ENCODE peak calls at places on chromosome 1, in five cellular contexts. S is HT-29; Y is GM23248; A is stimulated activated CD4-positive, alpha-beta T cell treated with anti-CD3 and anti-CD28 coated beads, Interleukin-15, amount 100 ng/mL, for 48 hours; G is substantia nigra. C is an unnamed sample.

GRCh38 chr1:97743129-97743528 is 177.7 kb downstream of the DPYD start:
- DNase-seq in S (no peak), Y (no peak), A (no peak), G (no peak), C (peak; percentile 15)

GRCh38 chr1:47738560-47739182 is 258.5 kb downstream of the TRABD2B start:
- DNase-seq in S (peak; percentile 57), Y (peak; percentile 72), A (no peak), G (no peak), C (no peak)

GRCh38 chr1:16189003-16189402 is 23.4 kb downstream of the ARHGEF19 start:
- DNase-seq in S (peak; percentile 78), Y (peak; percentile 61), A (no peak), G (no peak), C (peak; percentile 69)

GRCh38 chr1:62746086-62746808 is 37.7 kb upstream of the ATG4C start:
- DNase-seq in S (peak; percentile 65), Y (peak; percentile 81), A (no peak), G (no peak), C (no peak)

GRCh38 chr1:226134170-226135058 is 52.1 kb downstream of the ACBD3 start:
- DNase-seq in S (no peak), Y (no peak), A (no peak), G (no peak), C (no peak)

GRCh38 chr1:54274881-54275280 is 74.9 kb downstream of the MRPL37 start:
- DNase-seq in S (no peak), Y (no peak), A (no peak), G (no peak), C (no peak)

GRCh38 chr1:156104861-156105546 is 9.5 kb upstream of the LMNA start:
- DNase-seq in S (peak; percentile 78), Y (peak; percentile 92), A (no peak), G (no peak), C (no peak)

GRCh38 chr1:214476229-214476957 is 75.0 kb downstream of the PTPN14 start:
- DNase-seq in S (peak; percentile 36), Y (peak; percentile 31), A (no peak), G (no peak), C (peak; percentile 65)

GRCh38 chr1:196738730-196739129 is 35.9 kb upstream of the CFHR3 start:
- DNase-seq in S (no peak), Y (no peak), A (no peak), G (no peak), C (no peak)

GRCh38 chr1:115476616-115477015 is 138.6 kb upstream of the NGF start:
- DNase-seq in S (no peak), Y (peak; percentile 32), A (no peak), G (no peak), C (no peak)

GRCh38 chr1:92877081-92877711 is 45.4 kb downstream of the RPL5 start:
- DNase-seq in S (no peak), Y (no peak), A (no peak), G (no peak), C (no peak)

GRCh38 chr1:171941920-171942319 is 100.6 kb downstream of the DNM3 start:
- DNase-seq in S (no peak), Y (no peak), A (no peak), G (no peak), C (no peak)

GRCh38 chr1:165671531-165671930 is 26.8 kb downstream of the ALDH9A1 start:
- DNase-seq in S (no peak), Y (peak; percentile 56), A (no peak), G (no peak), C (no peak)

GRCh38 chr1:13751985-13752384 is 52.0 kb downstream of the PRDM2 start:
- DNase-seq in S (no peak), Y (peak; percentile 27), A (no peak), G (no peak), C (no peak)